ENCODE peak calls at places on chromosome 2, in four cellular contexts. One of them, this sample, is unnamed.

GRCh38 chr2:72204782-72205545 is 57.3 kb upstream of the CYP26B1 start:
- DNase-seq in Peyer's patch: no peak
- DNase-seq in endodermal cell: no peak
- DNase-seq in lung: no peak
- DNase-seq in this sample: no peak

GRCh38 chr2:23925702-23926288 is 1.1 kb downstream of the ATAD2B start:
- DNase-seq in Peyer's patch: no peak
- DNase-seq in endodermal cell: no peak
- DNase-seq in lung: peak
- DNase-seq in this sample: peak

GRCh38 chr2:33796511-33796910 is 197.4 kb upstream of the FAM98A start:
- DNase-seq in lung: no peak
- DNase-seq in Peyer's patch: no peak
- DNase-seq in endodermal cell: no peak
- DNase-seq in this sample: no peak

GRCh38 chr2:119586085-119586484 is 41.8 kb downstream of the CFAP221 start:
- DNase-seq in lung: no peak
- DNase-seq in endodermal cell: no peak
- DNase-seq in Peyer's patch: no peak
- DNase-seq in this sample: no peak

GRCh38 chr2:40488101-40488598 is 36.3 kb upstream of the SLC8A1 start:
- DNase-seq in Peyer's patch: no peak
- DNase-seq in endodermal cell: no peak
- DNase-seq in lung: no peak
- DNase-seq in this sample: no peak

GRCh38 chr2:147588191-147588590 is 256.6 kb upstream of the ACVR2A start:
- DNase-seq in lung: no peak
- DNase-seq in Peyer's patch: no peak
- DNase-seq in endodermal cell: no peak
- DNase-seq in this sample: no peak

GRCh38 chr2:185537689-185538088 is 200.9 kb upstream of the FSIP2 start:
- DNase-seq in endodermal cell: no peak
- DNase-seq in lung: no peak
- DNase-seq in Peyer's patch: no peak
- DNase-seq in this sample: no peak

GRCh38 chr2:31997653-31998052 is 13.2 kb downstream of the MEMO1 start:
- DNase-seq in lung: no peak
- DNase-seq in endodermal cell: no peak
- DNase-seq in Peyer's patch: no peak
- DNase-seq in this sample: no peak

GRCh38 chr2:16149349-16150243 is 209.2 kb downstream of the MYCN start:
- DNase-seq in endodermal cell: peak
- DNase-seq in Peyer's patch: no peak
- DNase-seq in lung: peak
- DNase-seq in this sample: no peak

GRCh38 chr2:69345434-69345833 is 41.6 kb downstream of the GFPT1 start:
- DNase-seq in lung: no peak
- DNase-seq in Peyer's patch: no peak
- DNase-seq in endodermal cell: no peak
- DNase-seq in this sample: no peak

GRCh38 chr2:239544846-239545465 is 144.1 kb upstream of the HDAC4 start:
- DNase-seq in Peyer's patch: no peak
- DNase-seq in endodermal cell: peak
- DNase-seq in lung: no peak
- DNase-seq in this sample: no peak

GRCh38 chr2:166106431-166107015 is 21.3 kb downstream of the SCN1A start:
- DNase-seq in endodermal cell: peak
- DNase-seq in Peyer's patch: no peak
- DNase-seq in lung: no peak
- DNase-seq in this sample: peak

GRCh38 chr2:227366861-227367800 is 12.0 kb downstream of the TM4SF20 start:
- DNase-seq in lung: no peak
- DNase-seq in endodermal cell: no peak
- DNase-seq in Peyer's patch: no peak
- DNase-seq in this sample: no peak

GRCh38 chr2:43065036-43065435 is 161.4 kb downstream of the ZFP36L2 start:
- DNase-seq in endodermal cell: no peak
- DNase-seq in lung: no peak
- DNase-seq in Peyer's patch: peak
- DNase-seq in this sample: no peak

GRCh38 chr2:224668123-224668909 is 47.8 kb downstream of the CCDC195 start:
- DNase-seq in lung: no peak
- DNase-seq in endodermal cell: no peak
- DNase-seq in Peyer's patch: no peak
- DNase-seq in this sample: no peak

GRCh38 chr2:96147593-96148201 is 2.5 kb upstream of the DUSP2 start:
- DNase-seq in lung: no peak
- DNase-seq in endodermal cell: peak
- DNase-seq in Peyer's patch: peak
- DNase-seq in this sample: peak

GRCh38 chr2:1743396-1744150 is 742 bp downstream of the PXDN start:
- DNase-seq in endodermal cell: peak
- DNase-seq in lung: peak
- DNase-seq in Peyer's patch: peak
- DNase-seq in this sample: peak

GRCh38 chr2:150479075-150479915 is 8.2 kb downstream of the RND3 start:
- DNase-seq in Peyer's patch: no peak
- DNase-seq in endodermal cell: no peak
- DNase-seq in lung: no peak
- DNase-seq in this sample: no peak

GRCh38 chr2:9895669-9896068 is 52.4 kb downstream of the TAF1B start:
- DNase-seq in Peyer's patch: no peak
- DNase-seq in lung: no peak
- DNase-seq in endodermal cell: no peak
- DNase-seq in this sample: no peak

GRCh38 chr2:15223887-15224286 is 337.2 kb downstream of the NBAS start:
- DNase-seq in endodermal cell: no peak
- DNase-seq in Peyer's patch: no peak
- DNase-seq in lung: no peak
- DNase-seq in this sample: no peak

GRCh38 chr2:219058541-219059374 is 2.0 kb downstream of the IHH start:
- DNase-seq in lung: peak
- DNase-seq in Peyer's patch: peak
- DNase-seq in endodermal cell: peak
- DNase-seq in this sample: no peak

GRCh38 chr2:147782521-147782920 is 62.3 kb upstream of the ACVR2A start:
- DNase-seq in endodermal cell: no peak
- DNase-seq in lung: no peak
- DNase-seq in Peyer's patch: no peak
- DNase-seq in this sample: no peak

GRCh38 chr2:113212245-113213060 is 38.7 kb downstream of the PSD4 start:
- DNase-seq in endodermal cell: peak
- DNase-seq in Peyer's patch: no peak
- DNase-seq in lung: no peak
- DNase-seq in this sample: no peak

GRCh38 chr2:113209869-113210305 is 36.1 kb downstream of the PSD4 start:
- DNase-seq in Peyer's patch: no peak
- DNase-seq in lung: no peak
- DNase-seq in endodermal cell: no peak
- DNase-seq in this sample: no peak

GRCh38 chr2:113213061-113213930 is 39.5 kb downstream of the PSD4 start:
- DNase-seq in lung: no peak
- DNase-seq in endodermal cell: peak
- DNase-seq in Peyer's patch: no peak
- DNase-seq in this sample: no peak

GRCh38 chr2:113208995-113209868 is 35.5 kb downstream of the PSD4 start:
- DNase-seq in Peyer's patch: no peak
- DNase-seq in lung: no peak
- DNase-seq in endodermal cell: no peak
- DNase-seq in this sample: no peak

DNA sequence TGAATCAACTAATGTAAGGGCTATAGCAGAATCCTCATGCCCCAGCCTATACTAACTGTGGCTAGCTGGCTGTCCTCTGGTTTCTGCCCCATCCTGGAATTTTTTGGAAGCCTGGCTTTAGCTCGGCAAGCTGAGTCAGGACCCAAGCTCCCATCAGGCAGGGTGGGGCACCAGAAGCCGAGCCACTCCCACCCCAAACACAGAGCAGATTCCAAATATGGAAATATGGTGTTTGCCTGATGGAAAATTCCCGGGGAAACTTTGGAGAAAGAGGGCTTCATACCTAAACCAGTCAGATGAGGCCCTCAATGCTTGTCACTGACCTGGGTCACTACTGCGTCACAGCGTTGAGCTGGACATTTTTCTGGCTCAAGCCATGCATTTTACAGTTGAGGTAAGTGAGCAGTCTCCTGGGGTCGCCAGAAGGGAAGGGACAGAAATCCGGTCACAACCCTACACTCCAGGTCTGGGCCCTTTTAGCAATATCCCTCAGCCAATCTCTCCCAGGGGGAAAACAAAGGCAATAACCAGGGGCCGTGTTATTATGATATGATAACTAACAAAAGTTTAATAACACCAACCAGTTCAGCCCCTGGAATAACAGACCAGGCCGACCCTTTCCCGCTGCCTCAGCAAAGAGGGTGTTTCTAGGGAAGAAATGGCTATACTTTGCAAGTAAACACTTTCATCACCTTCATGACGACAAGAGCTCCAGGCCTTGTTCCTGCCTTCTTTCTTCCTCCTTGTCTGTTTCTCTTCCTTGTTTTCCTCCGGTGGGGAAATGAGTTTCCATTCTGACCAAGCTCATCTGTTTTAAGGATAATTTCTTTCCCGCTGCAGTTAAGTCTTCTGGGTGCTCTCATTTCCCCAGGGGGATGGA is 37.7 kb downstream of the PSD4 start:
- DNase-seq in lung: no peak
- DNase-seq in Peyer's patch: no peak
- DNase-seq in endodermal cell: no peak
- DNase-seq in this sample: no peak
- H3K27ac ChIP-seq in lung: peak
- H3K27ac ChIP-seq in Peyer's patch: peak
- H3K27ac ChIP-seq in endodermal cell: no peak
- H3K27ac ChIP-seq in this sample: no peak

GRCh38 chr2:60515751-60516226 is 37.7 kb downstream of the BCL11A start:
- DNase-seq in Peyer's patch: no peak
- DNase-seq in lung: no peak
- DNase-seq in endodermal cell: no peak
- DNase-seq in this sample: peak

GRCh38 chr2:60516826-60517225 is 36.6 kb downstream of the BCL11A start:
- DNase-seq in lung: no peak
- DNase-seq in Peyer's patch: no peak
- DNase-seq in endodermal cell: no peak
- DNase-seq in this sample: no peak

GRCh38 chr2:60514886-60515407 is 38.5 kb downstream of the BCL11A start:
- DNase-seq in endodermal cell: peak
- DNase-seq in Peyer's patch: no peak
- DNase-seq in lung: no peak
- DNase-seq in this sample: no peak

GRCh38 chr2:60517441-60517840 is 36.0 kb downstream of the BCL11A start:
- DNase-seq in lung: no peak
- DNase-seq in Peyer's patch: no peak
- DNase-seq in endodermal cell: peak
- DNase-seq in this sample: no peak

DNA sequence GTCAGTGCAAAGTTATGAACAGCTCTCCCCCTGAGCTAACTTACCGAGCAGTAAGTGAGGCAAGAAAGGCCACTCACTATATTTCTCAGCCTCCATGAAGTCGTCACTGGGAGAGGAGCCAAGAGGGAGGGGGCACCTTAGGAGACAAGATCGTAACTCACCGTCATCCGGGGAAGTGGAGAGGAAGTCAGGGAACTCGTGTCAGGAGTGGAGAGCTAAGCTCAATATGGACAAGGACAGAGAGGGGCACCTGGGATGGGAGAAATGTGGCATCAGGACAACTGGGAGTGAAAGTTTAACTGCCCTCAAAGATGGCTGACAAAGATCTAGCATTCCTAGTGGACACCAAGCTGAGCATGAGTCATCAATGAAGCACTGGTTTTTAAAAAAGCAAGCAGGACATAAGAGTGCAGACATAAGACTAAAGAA is 37.1 kb downstream of the BCL11A start:
- DNase-seq in Peyer's patch: no peak
- DNase-seq in endodermal cell: peak
- DNase-seq in lung: no peak
- DNase-seq in this sample: no peak
- H3K27ac ChIP-seq in Peyer's patch: no peak
- H3K27ac ChIP-seq in endodermal cell: no peak
- H3K27ac ChIP-seq in lung: no peak
- H3K27ac ChIP-seq in this sample: peak

GRCh38 chr2:191441761-191442160 is 196.6 kb downstream of the MYO1B start:
- DNase-seq in endodermal cell: no peak
- DNase-seq in lung: no peak
- DNase-seq in Peyer's patch: no peak
- DNase-seq in this sample: no peak
- H3K27ac ChIP-seq in endodermal cell: no peak
- H3K27ac ChIP-seq in lung: no peak
- H3K27ac ChIP-seq in Peyer's patch: no peak
- H3K27ac ChIP-seq in this sample: no peak

GRCh38 chr2:48112911-48113687 is 206.8 kb upstream of the FBXO11 start:
- DNase-seq in endodermal cell: no peak
- DNase-seq in lung: no peak
- DNase-seq in Peyer's patch: no peak
- DNase-seq in this sample: no peak
- H3K27ac ChIP-seq in endodermal cell: no peak
- H3K27ac ChIP-seq in lung: no peak
- H3K27ac ChIP-seq in Peyer's patch: no peak
- H3K27ac ChIP-seq in this sample: no peak

GRCh38 chr2:120934891-120935338 is 199.2 kb downstream of the GLI2 start:
- DNase-seq in lung: no peak
- DNase-seq in endodermal cell: no peak
- DNase-seq in Peyer's patch: no peak
- DNase-seq in this sample: peak

GRCh38 chr2:120936476-120937334 is 201.0 kb downstream of the GLI2 start:
- DNase-seq in endodermal cell: no peak
- DNase-seq in lung: no peak
- DNase-seq in Peyer's patch: no peak
- DNase-seq in this sample: no peak

GRCh38 chr2:120933693-120934092 is 198.0 kb downstream of the GLI2 start:
- DNase-seq in endodermal cell: no peak
- DNase-seq in Peyer's patch: no peak
- DNase-seq in lung: no peak
- DNase-seq in this sample: no peak

GRCh38 chr2:120934221-120934639 is 198.6 kb downstream of the GLI2 start:
- DNase-seq in Peyer's patch: no peak
- DNase-seq in endodermal cell: no peak
- DNase-seq in lung: no peak
- DNase-seq in this sample: no peak

GRCh38 chr2:120935339-120936313 is 200.0 kb downstream of the GLI2 start:
- DNase-seq in lung: no peak
- DNase-seq in Peyer's patch: no peak
- DNase-seq in endodermal cell: no peak
- DNase-seq in this sample: no peak
- H3K27ac ChIP-seq in lung: no peak
- H3K27ac ChIP-seq in Peyer's patch: no peak
- H3K27ac ChIP-seq in endodermal cell: peak
- H3K27ac ChIP-seq in this sample: no peak

GRCh38 chr2:200306969-200307811 is 697 bp downstream of the SPATS2L start:
- DNase-seq in lung: peak
- DNase-seq in endodermal cell: peak
- DNase-seq in Peyer's patch: peak
- DNase-seq in this sample: peak
- H3K27ac ChIP-seq in lung: peak
- H3K27ac ChIP-seq in endodermal cell: no peak
- H3K27ac ChIP-seq in Peyer's patch: peak
- H3K27ac ChIP-seq in this sample: peak

GRCh38 chr2:102480796-102481195 is 7.8 kb downstream of the SLC9A4 start:
- DNase-seq in lung: no peak
- DNase-seq in endodermal cell: no peak
- DNase-seq in Peyer's patch: no peak
- DNase-seq in this sample: no peak
- H3K27ac ChIP-seq in lung: no peak
- H3K27ac ChIP-seq in endodermal cell: no peak
- H3K27ac ChIP-seq in Peyer's patch: no peak
- H3K27ac ChIP-seq in this sample: no peak

This sample was measured in WERI-Rb-1.